ENCODE peak calls at places on chromosomes 13 and 19, in eight cellular contexts. L, A, R, O, K, X, T and B are unnamed samples.

GRCh38 chr19:6272411-6272791 is 7.4 kb downstream of the MLLT1 start:
- DNase-seq in L (no peak), A (no peak), R (no peak), O (no peak), K (no peak), X (no peak), T (no peak), B (no peak)

GRCh38 chr13:51804295-51805172 is 571 bp upstream of the DHRS12 start:
- DNase-seq in L (no peak), A (peak), R (no peak), O (no peak), K (peak), X (no peak), T (no peak), B (no peak)

GRCh38 chr13:38417727-38418126 is 68.1 kb downstream of the UFM1 start:
- DNase-seq in L (no peak), A (no peak), R (no peak), O (no peak), K (no peak), X (no peak), T (peak), B (no peak)

GRCh38 chr13:98142427-98143156 is at the start of gene FARP1:
- DNase-seq in L (peak), A (peak), R (peak), O (no peak), K (peak), X (peak), T (peak), B (peak)

GRCh38 chr13:49606747-49607648 is 21.3 kb upstream of the ARL11 start:
- DNase-seq in L (peak), A (peak), R (peak), O (peak), K (peak), X (peak), T (peak), B (peak)

GRCh38 chr13:29861694-29862110 is 11.3 kb upstream of the UBL3 start:
- DNase-seq in L (no peak), A (no peak), R (no peak), O (no peak), K (no peak), X (no peak), T (no peak), B (no peak)

GRCh38 chr13:96621634-96622033 is 372.6 kb downstream of the OXGR1 start:
- DNase-seq in L (no peak), A (no peak), R (no peak), O (no peak), K (no peak), X (no peak), T (no peak), B (no peak)

GRCh38 chr13:20566424-20566916 is 487 bp upstream of the IFT88 start:
- DNase-seq in L (no peak), A (no peak), R (no peak), O (peak), K (no peak), X (no peak), T (peak), B (no peak)

GRCh38 chr13:27043013-27043412 is 128.6 kb downstream of the USP12 start:
- DNase-seq in L (peak), A (peak), R (no peak), O (peak), K (no peak), X (no peak), T (peak), B (no peak)

GRCh38 chr13:77026255-77026782 is 640 bp downstream of the FBXL3 start:
- DNase-seq in L (peak), A (peak), R (peak), O (peak), K (peak), X (peak), T (peak), B (peak)

GRCh38 chr19:16358456-16358855 is 33.8 kb downstream of the KLF2 start:
- DNase-seq in L (no peak), A (no peak), R (no peak), O (no peak), K (no peak), X (no peak), T (no peak), B (no peak)

GRCh38 chr13:30745917-30746686 is 10.8 kb downstream of the ALOX5AP start:
- DNase-seq in L (no peak), A (no peak), R (no peak), O (no peak), K (no peak), X (no peak), T (peak), B (no peak)

GRCh38 chr19:39224910-39225309 is 19.9 kb downstream of the IFNL3 start:
- DNase-seq in L (no peak), A (no peak), R (no peak), O (no peak), K (no peak), X (no peak), T (no peak), B (no peak)

GRCh38 chr13:59746291-59746962 is 417.3 kb downstream of the DIAPH3 start:
- DNase-seq in L (no peak), A (no peak), R (no peak), O (no peak), K (no peak), X (no peak), T (no peak), B (no peak)
- H3K27ac ChIP-seq in L (no peak), A (no peak), R (no peak), O (no peak), K (no peak), X (no peak), T (no peak), B (no peak)

DNA sequence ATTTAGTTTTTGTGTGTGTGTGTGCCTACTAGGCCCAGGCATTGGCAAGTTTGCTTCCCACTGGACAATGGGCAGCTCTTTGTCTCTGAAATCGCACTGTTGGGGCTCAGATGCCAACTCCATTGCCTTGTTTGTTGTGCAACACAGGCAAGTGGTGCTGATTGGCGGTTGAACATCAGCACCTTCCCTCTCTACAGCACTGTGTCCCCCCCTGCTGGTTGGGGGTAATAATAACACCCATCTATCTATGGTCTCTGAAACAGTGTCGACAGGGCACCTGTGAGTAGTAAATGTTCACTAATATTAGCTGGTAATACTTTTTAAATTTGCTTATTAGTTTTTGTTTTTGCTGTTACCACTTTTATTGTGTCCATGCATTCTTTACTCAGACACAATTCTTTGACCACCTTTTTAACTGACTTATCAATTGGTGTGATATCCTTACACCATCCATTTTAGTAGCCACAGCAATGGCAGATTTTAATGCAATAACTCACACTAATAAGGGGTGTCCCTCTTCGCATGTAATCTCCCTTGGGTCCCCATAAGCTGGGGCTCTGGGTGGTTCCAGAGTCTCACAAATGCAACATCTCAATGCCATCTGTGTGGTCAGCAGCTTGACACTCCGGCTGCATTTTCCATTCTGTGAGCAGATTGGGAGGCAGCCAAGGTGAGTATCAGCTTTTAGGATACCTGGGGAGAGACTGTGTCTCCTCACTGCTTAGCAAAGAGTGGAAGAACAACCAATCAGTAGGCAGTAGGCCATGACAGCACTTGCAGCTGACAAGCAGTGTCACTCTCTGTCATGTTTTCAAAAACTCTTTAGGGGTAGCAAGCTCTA is 47.7 kb upstream of the UQCRFS1 start:
- DNase-seq in L (no peak), A (no peak), R (no peak), O (no peak), K (no peak), X (no peak), T (no peak), B (no peak)
- TF ChIP-seq CTCF in L (no peak), A (no peak), R (peak), O (no peak), K (peak), X (no peak), T (peak), B (no peak)

DNA sequence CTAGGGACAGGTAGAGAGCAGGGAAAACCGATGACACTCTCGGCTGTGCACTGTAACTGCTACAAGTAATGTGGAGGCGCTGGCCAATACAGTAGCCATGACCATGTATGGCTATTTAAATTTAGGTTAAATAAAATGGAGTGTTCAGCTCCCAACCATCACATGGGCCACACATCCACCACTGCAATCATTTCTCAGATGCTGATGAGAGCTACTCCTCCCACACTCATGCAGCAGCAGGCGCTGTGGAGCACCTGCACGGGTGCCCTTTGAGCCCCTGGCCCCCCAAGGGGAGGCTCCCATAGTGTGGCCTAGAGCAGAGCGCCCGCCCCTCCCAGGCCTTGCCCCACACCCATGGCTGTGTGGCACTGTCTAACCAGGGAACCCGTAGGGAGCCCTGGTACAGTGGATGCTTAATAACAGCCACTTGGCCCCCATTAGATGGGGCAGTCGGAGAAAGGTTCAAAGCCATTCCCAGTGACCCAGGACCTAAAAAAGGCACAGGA is 6.0 kb downstream of the ACP4 start:
- DNase-seq in L (no peak), A (no peak), R (no peak), O (no peak), K (no peak), X (no peak), T (no peak), B (no peak)
- H3K27ac ChIP-seq in L (no peak), A (no peak), R (no peak), O (no peak), K (no peak), X (no peak), T (peak), B (no peak)

DNA sequence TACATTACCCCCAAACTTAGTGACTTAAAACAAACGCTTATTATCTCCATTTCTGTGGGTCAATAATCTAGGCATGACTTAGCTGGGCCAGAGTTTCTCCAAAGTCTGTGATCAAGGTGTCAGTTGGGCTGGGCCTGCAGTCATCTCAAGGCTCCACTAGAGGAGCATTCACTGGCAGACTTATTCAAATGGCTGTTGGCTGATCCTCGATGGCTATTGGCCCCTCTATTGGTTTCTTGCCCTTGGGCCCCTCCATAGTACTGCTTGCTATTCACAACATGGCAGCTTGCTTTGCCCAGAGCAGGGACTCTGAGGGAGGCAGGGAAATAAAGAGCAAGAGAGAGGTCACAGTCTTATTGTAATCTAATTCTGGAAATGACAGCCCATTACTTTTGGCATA is 57.6 kb downstream of the RCBTB2 start:
- DNase-seq in L (no peak), A (no peak), R (no peak), O (no peak), K (no peak), X (no peak), T (no peak), B (no peak)
- TF ChIP-seq CTCF in L (no peak), A (no peak), R (no peak), O (no peak), K (no peak), X (no peak), T (no peak), B (no peak)

DNA sequence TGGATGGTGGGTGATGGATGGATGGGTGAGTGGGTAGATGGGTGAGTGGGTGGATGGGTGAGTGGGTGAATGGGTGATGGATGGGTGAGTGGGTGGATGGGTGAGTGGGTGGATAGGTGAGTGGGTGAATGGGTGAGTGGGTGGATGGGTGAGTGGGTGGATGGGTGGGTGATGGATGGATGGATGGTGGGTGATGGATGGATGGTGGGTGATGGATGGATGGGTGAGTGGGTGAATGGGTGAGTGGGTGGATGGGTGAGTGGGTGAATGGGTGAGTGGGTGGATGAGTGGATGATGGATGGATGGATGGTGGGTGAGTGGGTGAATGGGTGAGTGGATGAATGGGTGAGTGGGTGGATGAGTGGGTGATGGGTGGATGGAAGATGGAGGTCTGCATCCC is 2.8 kb downstream of the SMIM24 start:
- DNase-seq in L (no peak), A (no peak), R (no peak), O (no peak), K (no peak), X (no peak), T (no peak), B (no peak)
- H3K27ac ChIP-seq in L (no peak), A (no peak), R (no peak), O (no peak), K (no peak), X (no peak), T (no peak), B (no peak)

GRCh38 chr13:42486711-42487198 is 87.2 kb upstream of the TNFSF11 start:
- DNase-seq in L (no peak), A (no peak), R (no peak), O (no peak), K (no peak), X (no peak), T (peak), B (no peak)
- TF ChIP-seq CTCF in L (no peak), A (no peak), R (no peak), O (no peak), K (no peak), X (no peak), T (no peak), B (no peak)

GRCh38 chr19:8664671-8665057 is 33.9 kb downstream of the ACTL9 start:
- DNase-seq in L (no peak), A (no peak), R (no peak), O (no peak), K (no peak), X (no peak), T (no peak), B (no peak)
- H3K27ac ChIP-seq in L (no peak), A (no peak), R (no peak), O (no peak), K (no peak), X (no peak), T (no peak), B (no peak)

DNA sequence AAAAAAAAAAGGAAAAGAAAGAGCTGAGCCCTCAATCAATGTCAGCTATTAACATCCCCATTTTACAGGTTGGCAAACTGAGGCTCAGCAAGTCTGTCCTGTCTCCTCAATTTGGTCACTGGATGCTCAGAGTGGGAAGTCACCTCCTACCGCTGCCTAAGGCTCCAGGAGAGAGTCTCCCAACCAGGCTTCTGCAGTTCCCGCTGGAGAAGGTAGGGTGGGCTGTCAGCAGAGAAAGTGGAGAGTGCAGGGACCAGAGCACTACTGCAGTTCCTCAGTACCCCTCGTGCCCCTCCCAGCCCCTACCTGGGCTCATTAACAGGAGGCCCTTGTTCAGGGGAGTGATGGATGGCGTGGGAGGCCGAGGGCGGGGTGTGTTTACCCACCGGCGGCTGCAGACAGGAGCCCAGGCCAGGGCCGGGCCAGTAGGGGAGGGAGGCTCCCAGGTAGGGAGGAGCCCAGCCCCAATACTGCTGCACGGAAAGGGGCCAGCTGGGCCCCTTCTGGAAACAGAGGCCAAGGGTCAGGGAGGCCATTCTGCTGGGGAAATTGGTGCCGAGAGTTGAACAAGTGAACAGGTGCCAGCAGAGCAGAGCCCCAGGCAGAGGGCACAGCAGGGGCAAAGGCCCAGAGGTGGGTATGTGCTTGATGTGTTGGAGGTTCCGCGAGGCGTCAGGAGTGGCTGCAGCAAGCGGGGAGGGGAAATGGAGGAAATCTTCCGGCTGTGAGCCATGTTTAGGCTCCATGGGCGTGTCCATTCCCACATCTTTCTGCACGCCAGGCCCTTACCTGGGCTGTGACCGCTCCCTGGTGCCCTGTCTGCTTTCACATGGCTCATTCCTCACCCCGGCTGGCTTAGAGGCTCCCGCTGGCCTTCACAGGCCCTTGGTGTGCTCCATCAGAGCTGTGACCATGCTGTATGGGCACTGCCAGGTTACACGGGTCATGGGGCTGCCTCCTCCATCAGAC is 7.6 kb upstream of the COMP start:
- DNase-seq in L (no peak), A (peak), R (no peak), O (no peak), K (no peak), X (no peak), T (no peak), B (no peak)
- TF ChIP-seq CTCF in L (no peak), A (no peak), R (no peak), O (no peak), K (no peak), X (no peak), T (no peak), B (no peak)

DNA sequence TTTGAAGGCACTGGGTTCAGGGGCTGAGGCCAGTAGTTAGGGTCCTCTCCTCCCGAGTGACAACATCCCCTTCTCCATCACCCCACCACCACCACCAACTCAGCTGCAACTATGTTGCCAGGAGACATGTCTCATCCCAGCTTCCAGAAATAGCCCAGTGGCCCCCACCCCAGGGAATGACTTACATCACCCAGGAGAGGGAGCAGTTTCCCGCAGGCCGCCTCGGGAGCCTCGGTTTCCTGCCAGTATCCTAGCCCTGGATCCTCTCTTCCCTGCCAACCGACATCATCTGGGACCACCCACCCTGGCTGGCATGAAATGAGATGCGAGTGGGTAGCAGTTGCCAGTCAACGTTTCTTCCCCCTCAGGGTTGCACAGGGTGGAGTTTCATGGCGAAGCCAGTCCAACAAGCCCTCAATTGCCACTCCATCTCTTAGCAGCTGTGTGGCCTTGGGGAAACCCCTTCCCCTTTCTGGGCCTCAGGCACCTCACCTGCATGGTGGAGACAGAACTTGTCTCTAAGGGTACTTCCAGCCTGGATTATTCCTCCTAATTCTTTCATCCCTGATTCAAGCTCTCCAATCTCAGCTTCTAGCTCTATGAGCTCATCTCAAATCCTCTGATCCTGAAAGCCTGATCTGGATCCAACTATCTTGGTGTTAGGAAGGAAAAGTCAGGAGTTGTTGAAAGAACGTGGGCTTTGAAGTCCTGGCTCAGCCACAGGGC is 3.9 kb upstream of the GSK3A start:
- DNase-seq in L (peak), A (peak), R (peak), O (peak), K (peak), X (peak), T (peak), B (peak)
- H3K27ac ChIP-seq in L (peak), A (peak), R (no peak), O (peak), K (peak), X (no peak), T (peak), B (peak)